ENCODE peak calls at places on chromosomes 2 and 18, in five cellular contexts. P, S, N, W and B are unnamed samples.

GRCh38 chr2:202529389-202529788 is 105.4 kb upstream of the FAM117B start:
- DNase-seq in P (no peak), S (peak; percentile 72), N (peak; percentile 56), W (no peak), B (no peak)

GRCh38 chr2:75055820-75056675 is 97.6 kb downstream of the POLE4 start:
- DNase-seq in P (no peak), S (no peak), N (no peak), W (peak; percentile 94), B (no peak)

GRCh38 chr18:21004721-21005120 is 106.9 kb downstream of the ROCK1 start:
- DNase-seq in P (no peak), S (peak; percentile 93), N (peak; percentile 97), W (no peak), B (no peak)

GRCh38 chr2:115129502-115129901 is 687.1 kb downstream of the DPP10 start:
- DNase-seq in P (no peak), S (no peak), N (no peak), W (no peak), B (no peak)

GRCh38 chr18:5285326-5285725 is 10.2 kb downstream of the ZBTB14 start:
- DNase-seq in P (no peak), S (peak; percentile 2), N (no peak), W (no peak), B (no peak)

GRCh38 chr18:39441648-39442047 is 1876.0 kb upstream of the CELF4 start:
- DNase-seq in P (no peak), S (no peak), N (no peak), W (no peak), B (no peak)

GRCh38 chr18:9705183-9705864 is 2.8 kb upstream of the RAB31 start:
- DNase-seq in P (no peak), S (peak; percentile 64), N (peak; percentile 82), W (no peak), B (no peak)

GRCh38 chr2:172095146-172095904 is 7.4 kb downstream of the DLX2 start:
- DNase-seq in P (no peak), S (peak; percentile 84), N (peak; percentile 62), W (peak; percentile 68), B (peak; percentile 62)

GRCh38 chr2:7111626-7112025 is 194.4 kb downstream of the RNF144A start:
- DNase-seq in P (no peak), S (no peak), N (no peak), W (peak; percentile 9), B (no peak)

GRCh38 chr2:168964251-168964807 is 63.2 kb downstream of the G6PC2 start:
- DNase-seq in P (no peak), S (no peak), N (no peak), W (no peak), B (peak; percentile 29)

GRCh38 chr18:3704556-3705162 is 254.7 kb downstream of the TGIF1 start:
- DNase-seq in P (no peak), S (peak; percentile 38), N (no peak), W (no peak), B (no peak)

GRCh38 chr2:58387701-58388100 is 146.6 kb upstream of the FANCL start:
- DNase-seq in P (no peak), S (no peak), N (no peak), W (no peak), B (no peak)

GRCh38 chr2:100520224-100520623 is 42.6 kb upstream of the PDCL3 start:
- DNase-seq in P (no peak), S (no peak), N (peak; percentile 9), W (no peak), B (no peak)

GRCh38 chr18:26215247-26215970 is 10.8 kb upstream of the TAF4B start:
- DNase-seq in P (no peak), S (no peak), N (no peak), W (peak; percentile 83), B (peak; percentile 94)

GRCh38 chr18:75363446-75364225 is 63.9 kb downstream of the SMIM21 start:
- DNase-seq in P (no peak), S (no peak), N (no peak), W (no peak), B (no peak)

GRCh38 chr2:161171595-161171929 is 11.3 kb downstream of the TANK start:
- DNase-seq in P (no peak), S (peak; percentile 55), N (peak; percentile 59), W (peak; percentile 56), B (no peak)
- H3K4me3 ChIP-seq in P (no peak overlapping the region), S (no peak overlapping the region), N (no peak overlapping the region), W (no peak overlapping the region), B (no peak overlapping the region)

GRCh38 chr2:64947906-64948305 is 41.3 kb upstream of the SLC1A4 start:
- DNase-seq in P (no peak), S (no peak), N (no peak), W (no peak), B (no peak)

GRCh38 chr2:64944484-64944883 is 44.7 kb upstream of the SLC1A4 start:
- DNase-seq in P (no peak), S (no peak), N (no peak), W (no peak), B (no peak)

GRCh38 chr2:64946737-64947090 is 42.5 kb upstream of the SLC1A4 start:
- DNase-seq in P (no peak), S (no peak), N (no peak), W (no peak), B (no peak)

GRCh38 chr2:64943387-64944150 is 45.6 kb upstream of the SLC1A4 start:
- DNase-seq in P (no peak), S (peak; percentile 61), N (peak; percentile 60), W (no peak), B (no peak)

DNA sequence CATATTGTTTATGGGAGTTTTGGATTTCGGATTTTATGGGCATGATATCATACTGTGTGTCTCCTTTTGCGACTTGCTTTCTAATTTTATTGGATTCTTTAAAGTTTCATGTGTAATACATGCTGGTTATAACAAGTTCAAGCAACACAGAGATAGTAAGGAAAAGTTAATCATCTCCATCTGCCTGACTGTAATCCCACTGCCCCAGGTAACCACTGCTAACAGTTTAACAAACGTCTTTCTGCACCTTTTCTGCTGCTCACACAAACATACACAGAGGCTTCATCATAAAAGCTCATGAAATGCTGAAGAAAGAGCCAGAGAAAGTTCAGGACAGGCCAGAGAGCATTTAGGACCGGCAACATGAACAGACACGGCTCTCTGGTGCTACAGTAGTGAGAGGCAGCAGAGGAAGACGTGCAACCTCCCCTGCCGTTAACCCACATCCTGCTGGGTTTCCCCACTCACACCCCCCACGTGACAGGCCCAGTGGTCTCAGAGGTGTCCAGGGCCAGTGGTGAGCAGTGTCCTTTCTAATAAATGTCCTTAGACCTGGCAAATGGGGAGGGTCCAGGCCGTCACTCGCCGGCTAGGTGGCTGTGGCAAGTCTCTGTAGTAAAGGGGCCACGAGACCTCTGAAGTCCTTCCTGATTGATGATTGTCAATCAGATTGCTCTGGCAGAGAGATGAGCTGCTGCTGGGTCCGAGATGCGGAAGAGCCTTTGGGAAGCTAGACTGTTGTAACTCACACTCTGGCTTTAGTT is 43.0 kb upstream of the SLC1A4 start:
- DNase-seq in P (no peak), S (peak; percentile 15), N (no peak), W (peak; percentile 94), B (peak; percentile 86)
- H3K4me3 ChIP-seq in P (no peak overlapping the region), S (no peak overlapping the region), N (no peak overlapping the region), W (peak overlapping the region; percentile 66), B (peak overlapping the region; percentile 43)

DNA sequence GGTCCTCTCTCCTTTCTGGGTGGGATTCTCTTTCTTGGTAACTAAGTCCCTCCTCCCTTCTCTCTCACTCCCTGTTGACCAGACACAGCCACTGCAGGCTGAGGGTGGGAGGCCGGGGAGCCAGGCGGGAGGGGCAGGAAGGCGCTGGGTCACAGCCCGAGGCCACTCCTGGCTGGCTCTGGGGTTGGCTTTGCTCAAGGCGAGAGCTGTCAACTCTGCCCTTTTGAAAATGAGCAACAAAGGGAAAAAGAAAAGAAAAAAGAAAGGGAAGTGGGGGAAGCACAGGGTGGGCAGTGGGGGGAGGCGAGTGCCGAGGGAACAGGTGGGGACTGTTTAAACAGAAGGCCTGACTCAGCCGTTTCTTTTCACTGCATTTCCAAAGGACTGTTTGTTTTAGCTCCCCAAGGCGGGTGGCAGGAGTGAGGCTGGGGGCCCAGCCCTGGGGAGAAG is 70.5 kb upstream of the IGFBP5 start:
- DNase-seq in P (peak; percentile 65), S (no peak), N (no peak), W (no peak), B (no peak)
- H3K4me3 ChIP-seq in P (no peak overlapping the region), S (no peak overlapping the region), N (no peak overlapping the region), W (no peak overlapping the region), B (no peak overlapping the region)

GRCh38 chr2:232042911-232043564 is 81.5 kb downstream of the DIS3L2 start:
- DNase-seq in P (no peak), S (no peak), N (peak; percentile 32), W (no peak), B (no peak)
- H3K4me3 ChIP-seq in P (no peak overlapping the region), S (no peak overlapping the region), N (no peak overlapping the region), W (no peak overlapping the region), B (no peak overlapping the region)

GRCh38 chr18:63132819-63133200 is 186.8 kb downstream of the BCL2 start:
- DNase-seq in P (no peak), S (no peak), N (no peak), W (no peak), B (no peak)
- H3K4me3 ChIP-seq in P (no peak overlapping the region), S (no peak overlapping the region), N (no peak overlapping the region), W (no peak overlapping the region), B (no peak overlapping the region)

DNA sequence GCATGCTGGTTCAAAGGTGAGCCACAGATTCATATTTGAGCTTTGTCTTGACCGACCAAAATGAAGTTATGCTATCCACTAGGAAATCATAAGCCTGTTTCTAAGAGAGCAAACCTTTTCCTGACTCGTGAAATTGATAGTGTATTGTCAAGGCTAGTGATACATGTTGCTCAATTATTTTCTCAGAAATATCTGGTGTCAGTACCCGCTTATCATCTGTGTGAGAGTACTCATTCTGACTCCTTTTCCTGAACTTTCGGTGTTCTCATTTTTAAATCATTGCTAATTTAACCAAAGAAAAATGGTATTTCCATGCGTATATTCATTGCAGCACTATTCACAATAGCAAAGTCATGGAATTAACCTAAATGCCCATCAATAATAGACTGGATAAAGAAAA is 56.2 kb downstream of the SGPP2 start:
- DNase-seq in P (no peak), S (peak; percentile 11), N (no peak), W (no peak), B (no peak)
- H3K4me3 ChIP-seq in P (no peak overlapping the region), S (no peak overlapping the region), N (no peak overlapping the region), W (no peak overlapping the region), B (no peak overlapping the region)

DNA sequence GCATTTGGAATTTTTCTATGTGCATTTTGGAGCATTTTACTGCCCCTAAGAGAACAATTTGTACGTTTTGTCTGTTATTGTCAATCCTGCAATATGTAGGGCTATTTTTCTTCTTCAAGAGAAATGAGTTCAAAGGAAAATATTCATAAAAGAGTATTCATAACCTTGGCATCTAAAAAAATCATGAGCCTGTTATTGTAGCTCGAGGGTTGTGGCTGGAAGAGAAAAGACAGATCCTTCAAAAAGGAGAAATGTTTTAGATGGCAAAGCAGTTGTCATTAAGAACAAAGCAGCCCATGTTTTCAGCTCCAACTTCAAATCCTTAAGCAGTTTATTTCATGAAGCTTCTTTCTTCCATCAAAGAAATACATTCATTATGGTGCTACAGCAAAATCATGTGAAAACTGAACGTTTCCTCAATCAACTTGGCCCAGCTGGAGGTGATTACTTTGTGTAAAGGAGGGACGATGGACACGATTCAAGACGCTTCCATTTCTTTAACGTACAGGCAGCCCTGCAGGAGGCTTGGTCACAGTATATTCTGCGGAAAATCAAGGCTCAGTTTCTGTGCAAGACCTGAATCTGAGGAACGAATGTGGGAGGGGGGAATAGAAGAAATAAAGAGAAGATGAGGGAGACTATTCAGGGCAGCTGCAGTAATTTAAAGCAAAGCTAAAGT is 31.4 kb downstream of the QPCT start:
- DNase-seq in P (no peak), S (no peak), N (peak; percentile 34), W (no peak), B (no peak)
- H3K4me3 ChIP-seq in P (no peak overlapping the region), S (no peak overlapping the region), N (no peak overlapping the region), W (no peak overlapping the region), B (no peak overlapping the region)